ENCODE peak calls at places on chromosomes 2 and 18, in ten cellular contexts. M, J, B, N, C, L, F, W, Y and K are unnamed samples.

GRCh38 chr18:22828171-22828570 is 105.0 kb upstream of the RBBP8 start:
- DNase-seq in C (no peak), J (no peak), W (peak), F (no peak), B (no peak), Y (no peak), N (no peak), L (no peak), M (no peak), K (no peak)

GRCh38 chr2:19911799-19912509 is 10.2 kb upstream of the TTC32 start:
- DNase-seq in M (no peak), B (no peak), F (no peak), C (peak), N (no peak), W (peak), J (no peak), Y (no peak), L (no peak), K (no peak)

GRCh38 chr2:201448067-201448466 is 3.2 kb downstream of the TRAK2 start:
- DNase-seq in Y (no peak), L (no peak), C (no peak), N (no peak), M (no peak), J (no peak), F (no peak), B (no peak), W (no peak), K (no peak)

GRCh38 chr2:110219496-110220192 is 7.3 kb upstream of the MTLN start:
- DNase-seq in M (no peak), L (no peak), B (no peak), J (no peak), W (no peak), F (no peak), N (no peak), Y (no peak), C (no peak), K (no peak)

GRCh38 chr2:29233428-29233827 is 118.2 kb downstream of the CLIP4 start:
- DNase-seq in M (no peak), L (no peak), F (no peak), W (no peak), C (no peak), J (no peak), Y (peak), B (no peak), N (no peak), K (no peak)

GRCh38 chr2:130345611-130346010 is 2.9 kb downstream of the IMP4 start:
- DNase-seq in F (no peak), N (no peak), W (no peak), C (no peak), L (no peak), M (no peak), J (no peak), Y (no peak), B (no peak), K (no peak)

GRCh38 chr2:20211420-20211819 is 13.5 kb downstream of the SDC1 start:
- DNase-seq in M (no peak), L (no peak), Y (no peak), N (no peak), B (no peak), F (no peak), C (no peak), W (no peak), J (no peak), K (no peak)

GRCh38 chr2:65604246-65604645 is 171.8 kb upstream of the SPRED2 start:
- DNase-seq in C (peak), W (peak), M (no peak), J (no peak), L (no peak), B (no peak), N (no peak), F (no peak), Y (no peak), K (no peak)

GRCh38 chr2:142100967-142101366 is 29.8 kb downstream of the LRP1B start:
- DNase-seq in Y (no peak), C (no peak), F (no peak), W (peak), N (no peak), J (no peak), B (no peak), L (no peak), M (no peak), K (no peak)

GRCh38 chr18:7104649-7105048 is 12.9 kb downstream of the LAMA1 start:
- DNase-seq in W (no peak), Y (no peak), C (no peak), M (no peak), L (no peak), B (no peak), J (no peak), F (no peak), N (no peak), K (no peak)

GRCh38 chr18:43236921-43237320 is 40.4 kb downstream of the SYT4 start:
- DNase-seq in C (peak), B (no peak), W (no peak), M (no peak), F (no peak), Y (no peak), J (no peak), N (no peak), L (no peak), K (no peak)

GRCh38 chr18:41814651-41815050 is 140.4 kb upstream of the PIK3C3 start:
- DNase-seq in M (no peak), Y (no peak), C (peak), J (no peak), F (no peak), W (no peak), L (no peak), B (no peak), N (no peak), K (no peak)

GRCh38 chr2:84960157-84960506 is 10.8 kb upstream of the KCMF1 start:
- DNase-seq in B (no peak), J (no peak), N (no peak), L (no peak), F (no peak), Y (no peak), M (no peak), C (no peak), W (no peak), K (no peak)

GRCh38 chr2:118223487-118224136 is 135.3 kb downstream of the INSIG2 start:
- DNase-seq in J (no peak), M (no peak), L (no peak), Y (no peak), C (no peak), N (no peak), F (no peak), W (no peak), B (no peak), K (no peak)

GRCh38 chr2:49154891-49155290 is 576 bp upstream of the FSHR start:
- DNase-seq in Y (no peak), B (no peak), J (no peak), W (no peak), M (no peak), C (peak), F (no peak), L (no peak), N (no peak), K (no peak)

GRCh38 chr2:238487652-238488346 is 61.1 kb downstream of the ASB1 start:
- DNase-seq in L (no peak), W (no peak), B (no peak), C (no peak), Y (no peak), J (no peak), F (no peak), M (no peak), N (peak), K (peak)

GRCh38 chr18:68017385-68017784 is 500.9 kb upstream of the DSEL start:
- DNase-seq in C (peak), B (no peak), M (no peak), L (no peak), W (no peak), J (no peak), F (no peak), N (no peak), Y (no peak), K (no peak)

GRCh38 chr2:24124003-24124585 is 825 bp downstream of the FAM228B start:
- DNase-seq in Y (no peak), C (no peak), J (no peak), B (no peak), M (no peak), L (no peak), W (peak), N (no peak), F (no peak), K (no peak)

GRCh38 chr2:155997538-155997937 is 335.0 kb downstream of the NR4A2 start:
- DNase-seq in B (no peak), F (no peak), N (no peak), L (no peak), M (no peak), J (no peak), C (no peak), W (no peak), Y (no peak), K (no peak)

GRCh38 chr2:19802088-19802806 is 99.5 kb downstream of the TTC32 start:
- DNase-seq in C (no peak), B (no peak), M (no peak), J (no peak), F (no peak), L (no peak), N (no peak), Y (no peak), W (no peak), K (no peak)

GRCh38 chr2:202530038-202530437 is 104.7 kb upstream of the FAM117B start:
- DNase-seq in B (no peak), Y (no peak), W (peak), M (no peak), C (no peak), N (no peak), L (no peak), F (no peak), J (no peak), K (no peak)

GRCh38 chr2:74474899-74475298 is 2.4 kb upstream of the MRPL53 start:
- DNase-seq in W (peak), N (no peak), M (no peak), L (no peak), J (peak), Y (no peak), C (peak), F (no peak), B (no peak), K (no peak)

GRCh38 chr2:220318508-220318907 is 691.1 kb downstream of the SLC4A3 start:
- DNase-seq in F (no peak), J (no peak), N (no peak), M (no peak), C (no peak), B (no peak), L (no peak), Y (no peak), W (no peak), K (no peak)

GRCh38 chr2:120711694-120712093 is 24.0 kb upstream of the GLI2 start:
- DNase-seq in Y (no peak), J (no peak), N (no peak), M (no peak), W (no peak), B (no peak), F (no peak), L (no peak), C (no peak), K (no peak)

GRCh38 chr18:1983746-1984515 is 587.4 kb downstream of the METTL4 start:
- DNase-seq in M (no peak), Y (no peak), W (no peak), F (no peak), C (no peak), J (no peak), N (no peak), L (no peak), B (no peak), K (no peak)

GRCh38 chr18:48866028-48866733 is 84.6 kb downstream of the SMAD7 start:
- DNase-seq in C (no peak), N (no peak), F (no peak), W (peak), M (no peak), J (peak), Y (no peak), L (no peak), B (no peak), K (no peak)

GRCh38 chr2:179226203-179226960 is 38.2 kb downstream of the SESTD1 start:
- DNase-seq in C (no peak), W (no peak), F (no peak), N (no peak), J (no peak), Y (no peak), M (no peak), L (no peak), B (no peak), K (no peak)

GRCh38 chr2:201656102-201656501 is 12.8 kb upstream of the TMEM237 start:
- DNase-seq in Y (no peak), F (no peak), N (no peak), J (no peak), M (no peak), W (no peak), B (no peak), L (no peak), C (no peak), K (no peak)

GRCh38 chr2:197269173-197269572 is 41.4 kb downstream of the ANKRD44 start:
- DNase-seq in C (peak), B (no peak), J (no peak), N (no peak), W (peak), Y (no peak), M (no peak), F (no peak), L (no peak), K (no peak)

GRCh38 chr2:181426687-181427086 is 30.5 kb upstream of the ITGA4 start:
- DNase-seq in B (no peak), M (no peak), F (no peak), W (no peak), Y (no peak), N (no peak), L (no peak), C (no peak), J (no peak), K (no peak)

GRCh38 chr2:9423922-9424272 is 443 bp downstream of the CPSF3 start:
- DNase-seq in C (no peak), M (peak), W (peak), B (peak), F (no peak), L (no peak), Y (no peak), N (no peak), J (no peak), K (no peak)

GRCh38 chr2:151637284-151637781 is 96.9 kb downstream of the NEB start:
- DNase-seq in J (no peak), M (peak), C (no peak), L (peak), Y (peak), F (peak), N (no peak), W (no peak), B (peak), K (no peak)

GRCh38 chr2:72138011-72138881 is 9.4 kb downstream of the CYP26B1 start:
- DNase-seq in C (no peak), F (no peak), L (no peak), J (peak), Y (no peak), B (no peak), W (no peak), M (no peak), N (peak), K (no peak)

GRCh38 chr2:42944744-42945415 is 152.5 kb upstream of the HAAO start:
- DNase-seq in B (no peak), W (peak), J (no peak), Y (no peak), F (no peak), N (no peak), L (no peak), M (no peak), C (peak), K (no peak)